ENCODE peak calls at places on chromosomes 6 and 20, in nine cellular contexts. G, I, B, N, P, Z, T, U and Q are unnamed samples.

GRCh38 chr20:24756292-24757025 is 192.6 kb upstream of the CST7 start:
- DNase-seq in G (no peak), I (no peak), B (no peak), N (no peak), P (no peak), Z (no peak), T (no peak), U (no peak), Q (no peak)

GRCh38 chr20:10125757-10126156 is 91.0 kb downstream of the ANKEF1 start:
- DNase-seq in G (no peak), I (no peak), B (no peak), N (peak), P (no peak), Z (no peak), T (no peak), U (no peak), Q (no peak)

GRCh38 chr6:138688580-138688979 is 85.0 kb upstream of the CCDC28A start:
- DNase-seq in G (no peak), I (no peak), B (no peak), N (no peak), P (no peak), Z (no peak), T (no peak), U (no peak), Q (no peak)

GRCh38 chr6:131159578-131159977 is 24.3 kb downstream of the AKAP7 start:
- DNase-seq in G (peak), I (no peak), B (no peak), N (peak), P (peak), Z (no peak), T (peak), U (no peak), Q (no peak)

GRCh38 chr6:143647191-143647590 is 30.6 kb upstream of the PHACTR2 start:
- DNase-seq in G (no peak), I (no peak), B (peak), N (no peak), P (no peak), Z (no peak), T (no peak), U (no peak), Q (no peak)

GRCh38 chr6:98716341-98716740 is 118.0 kb upstream of the POU3F2 start:
- DNase-seq in G (no peak), I (no peak), B (no peak), N (no peak), P (no peak), Z (no peak), T (no peak), U (no peak), Q (no peak)

GRCh38 chr6:155306958-155307357 is 7.3 kb downstream of the TFB1M start:
- DNase-seq in G (no peak), I (no peak), B (no peak), N (no peak), P (no peak), Z (no peak), T (no peak), U (no peak), Q (no peak)

GRCh38 chr6:11273406-11274065 is 41.1 kb upstream of the NEDD9 start:
- DNase-seq in G (peak), I (no peak), B (no peak), N (no peak), P (no peak), Z (no peak), T (no peak), U (no peak), Q (no peak)

GRCh38 chr6:8415305-8415704 is 20.0 kb downstream of the SLC35B3 start:
- DNase-seq in G (no peak), I (no peak), B (no peak), N (no peak), P (no peak), Z (no peak), T (no peak), U (no peak), Q (no peak)

GRCh38 chr6:136415351-136416005 is 125.8 kb upstream of the BCLAF1 start:
- DNase-seq in G (no peak), I (no peak), B (no peak), N (peak), P (no peak), Z (no peak), T (no peak), U (no peak), Q (no peak)

GRCh38 chr20:23437126-23437894 is 2.2 kb upstream of the CSTL1 start:
- DNase-seq in G (no peak), I (no peak), B (no peak), N (no peak), P (no peak), Z (no peak), T (no peak), U (no peak), Q (no peak)

GRCh38 chr20:48846516-48847492 is 19.0 kb upstream of the PREX1 start:
- DNase-seq in G (no peak), I (no peak), B (peak), N (peak), P (no peak), Z (no peak), T (no peak), U (peak), Q (no peak)

GRCh38 chr6:112235956-112236355 is 18.4 kb downstream of the LAMA4 start:
- DNase-seq in G (no peak), I (no peak), B (peak), N (peak), P (peak), Z (no peak), T (peak), U (no peak), Q (no peak)

GRCh38 chr6:48151142-48151541 is 40.1 kb upstream of the PTCHD4 start:
- DNase-seq in G (peak), I (no peak), B (no peak), N (peak), P (no peak), Z (no peak), T (peak), U (no peak), Q (no peak)

GRCh38 chr20:62426678-62427077 is 661 bp downstream of the RBBP8NL start:
- DNase-seq in G (no peak), I (no peak), B (no peak), N (no peak), P (no peak), Z (no peak), T (no peak), U (no peak), Q (no peak)

GRCh38 chr6:151010111-151010510 is 144.6 kb downstream of the MTHFD1L start:
- DNase-seq in G (no peak), I (no peak), B (no peak), N (no peak), P (no peak), Z (no peak), T (no peak), U (no peak), Q (no peak)

GRCh38 chr20:12700701-12701100 is 308.1 kb upstream of the SPTLC3 start:
- DNase-seq in G (no peak), I (no peak), B (no peak), N (no peak), P (no peak), Z (no peak), T (no peak), U (no peak), Q (no peak)

GRCh38 chr6:119922814-119923213 is 573.3 kb upstream of the MAN1A1 start:
- DNase-seq in G (no peak), I (no peak), B (no peak), N (no peak), P (no peak), Z (no peak), T (no peak), U (no peak), Q (no peak)

GRCh38 chr20:5887386-5887785 is 62.9 kb downstream of the TRMT6 start:
- DNase-seq in G (no peak), I (no peak), B (no peak), N (no peak), P (no peak), Z (no peak), T (no peak), U (no peak), Q (no peak)

GRCh38 chr20:49562341-49563014 is 5.5 kb downstream of the PTGIS start:
- DNase-seq in G (no peak), I (peak), B (no peak), N (peak), P (peak), Z (no peak), T (peak), U (no peak), Q (no peak)

GRCh38 chr6:157433678-157434081 is 52.7 kb downstream of the ZDHHC14 start:
- DNase-seq in G (no peak), I (no peak), B (no peak), N (no peak), P (no peak), Z (no peak), T (no peak), U (no peak), Q (no peak)

GRCh38 chr6:147266821-147267220 is 62.6 kb downstream of the STXBP5 start:
- DNase-seq in G (no peak), I (no peak), B (no peak), N (no peak), P (no peak), Z (no peak), T (no peak), U (no peak), Q (no peak)

GRCh38 chr20:3235661-3236324 is 3.2 kb downstream of the SLC4A11 start:
- DNase-seq in G (peak), I (no peak), B (no peak), N (no peak), P (no peak), Z (no peak), T (peak), U (no peak), Q (no peak)

GRCh38 chr20:46965477-46965876 is 70.8 kb downstream of the EYA2 start:
- DNase-seq in G (peak), I (peak), B (no peak), N (no peak), P (no peak), Z (no peak), T (peak), U (no peak), Q (no peak)

GRCh38 chr20:46965124-46965455 is 70.4 kb downstream of the EYA2 start:
- DNase-seq in G (no peak), I (no peak), B (no peak), N (no peak), P (no peak), Z (no peak), T (no peak), U (no peak), Q (no peak)

GRCh38 chr20:46970937-46971630 is 76.4 kb downstream of the EYA2 start:
- DNase-seq in G (peak), I (no peak), B (peak), N (peak), P (peak), Z (no peak), T (peak), U (no peak), Q (no peak)

GRCh38 chr20:46964299-46965123 is 69.9 kb downstream of the EYA2 start:
- DNase-seq in G (no peak), I (peak), B (no peak), N (no peak), P (no peak), Z (no peak), T (no peak), U (no peak), Q (no peak)

DNA sequence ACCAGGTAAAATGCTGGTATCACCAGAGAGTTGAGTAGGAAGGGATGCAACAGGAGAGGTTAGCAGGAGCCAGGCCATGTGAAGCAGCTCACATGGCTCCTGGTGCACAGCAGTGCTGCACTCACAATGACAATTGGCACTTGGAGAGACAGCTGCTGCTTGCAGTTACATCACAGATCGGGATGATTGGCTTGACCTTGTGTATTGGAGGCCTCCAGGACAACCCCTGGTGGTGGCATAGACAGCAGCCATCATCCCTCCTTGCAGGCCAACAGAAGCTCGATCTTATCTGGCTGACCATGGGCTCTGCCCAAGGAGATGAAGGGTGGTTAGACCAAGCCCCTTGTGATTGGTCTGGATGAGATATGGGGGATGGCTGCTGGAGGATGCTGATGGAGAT is 73.0 kb downstream of the EYA2 start:
- DNase-seq in G (no peak), I (no peak), B (no peak), N (no peak), P (no peak), Z (no peak), T (no peak), U (no peak), Q (no peak)
- TF ChIP-seq CTCF in G (no peak), I (no peak), B (no peak), N (no peak), P (no peak), Z (no peak), T (no peak), U (no peak), Q (no peak)

GRCh38 chr6:84227434-84228197 is at the start of gene CEP162:
- DNase-seq in G (peak), I (peak), B (peak), N (peak), P (peak), Z (peak), T (peak), U (peak), Q (no peak)
- TF ChIP-seq CTCF in G (peak), I (peak), B (peak), N (peak), P (peak), Z (peak), T (peak), U (peak), Q (peak)

GRCh38 chr6:96470296-96470695 is 51.3 kb upstream of the UFL1 start:
- DNase-seq in G (no peak), I (no peak), B (no peak), N (no peak), P (no peak), Z (no peak), T (no peak), U (no peak), Q (no peak)

GRCh38 chr6:96467814-96468213 is 53.8 kb upstream of the UFL1 start:
- DNase-seq in G (no peak), I (no peak), B (no peak), N (no peak), P (no peak), Z (no peak), T (no peak), U (no peak), Q (no peak)

GRCh38 chr6:96469312-96469711 is 52.3 kb upstream of the UFL1 start:
- DNase-seq in G (no peak), I (no peak), B (no peak), N (no peak), P (no peak), Z (no peak), T (no peak), U (no peak), Q (no peak)

GRCh38 chr6:96468281-96468680 is 53.3 kb upstream of the UFL1 start:
- DNase-seq in G (no peak), I (no peak), B (no peak), N (no peak), P (no peak), Z (no peak), T (no peak), U (no peak), Q (no peak)

DNA sequence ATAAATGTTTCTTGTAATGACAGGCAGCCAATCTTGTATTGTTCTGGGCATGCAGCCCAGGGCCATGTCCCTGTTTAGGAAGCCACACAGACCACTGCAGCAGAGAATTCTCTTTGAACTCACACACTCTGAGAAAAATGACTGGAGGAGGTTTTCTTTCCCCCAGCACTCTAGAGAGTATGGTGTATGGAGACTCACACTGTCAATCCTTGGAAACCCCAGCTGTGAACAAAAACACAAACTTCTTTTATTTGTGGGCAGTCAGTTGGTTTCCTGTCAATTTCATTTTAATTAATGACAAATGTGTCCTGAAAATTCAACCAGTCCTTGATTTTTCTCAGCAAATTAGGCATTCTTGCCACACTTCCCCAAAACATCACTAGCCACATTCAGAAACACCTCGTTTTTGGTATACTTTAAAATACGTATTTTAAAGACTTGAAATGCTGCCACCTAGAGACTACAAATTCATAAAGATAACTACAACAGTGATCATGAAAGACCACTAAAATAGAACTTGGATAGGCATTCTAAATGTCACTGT is 52.9 kb upstream of the UFL1 start:
- DNase-seq in G (no peak), I (no peak), B (peak), N (no peak), P (no peak), Z (no peak), T (no peak), U (no peak), Q (no peak)
- TF ChIP-seq CTCF in G (no peak), I (no peak), B (no peak), N (no peak), P (no peak), Z (no peak), T (peak), U (peak), Q (peak)

GRCh38 chr6:13486679-13487121 is 700 bp downstream of the GFOD1 start:
- DNase-seq in G (peak), I (no peak), B (peak), N (peak), P (peak), Z (no peak), T (peak), U (peak), Q (no peak)
- TF ChIP-seq CTCF in G (no peak), I (no peak), B (no peak), N (no peak), P (no peak), Z (no peak), T (no peak), U (no peak), Q (no peak)

GRCh38 chr20:47778398-47779354 is 6.6 kb downstream of the SULF2 start:
- DNase-seq in G (no peak), I (no peak), B (no peak), N (peak), P (peak), Z (no peak), T (no peak), U (no peak), Q (no peak)

GRCh38 chr20:47781631-47782030 is 3.6 kb downstream of the SULF2 start:
- DNase-seq in G (no peak), I (no peak), B (no peak), N (no peak), P (no peak), Z (no peak), T (no peak), U (no peak), Q (no peak)

GRCh38 chr20:47782920-47783552 is 2.2 kb downstream of the SULF2 start:
- DNase-seq in G (no peak), I (no peak), B (no peak), N (no peak), P (no peak), Z (no peak), T (no peak), U (no peak), Q (no peak)

GRCh38 chr20:47782091-47782490 is 3.2 kb downstream of the SULF2 start:
- DNase-seq in G (no peak), I (no peak), B (no peak), N (no peak), P (no peak), Z (no peak), T (no peak), U (no peak), Q (no peak)

DNA sequence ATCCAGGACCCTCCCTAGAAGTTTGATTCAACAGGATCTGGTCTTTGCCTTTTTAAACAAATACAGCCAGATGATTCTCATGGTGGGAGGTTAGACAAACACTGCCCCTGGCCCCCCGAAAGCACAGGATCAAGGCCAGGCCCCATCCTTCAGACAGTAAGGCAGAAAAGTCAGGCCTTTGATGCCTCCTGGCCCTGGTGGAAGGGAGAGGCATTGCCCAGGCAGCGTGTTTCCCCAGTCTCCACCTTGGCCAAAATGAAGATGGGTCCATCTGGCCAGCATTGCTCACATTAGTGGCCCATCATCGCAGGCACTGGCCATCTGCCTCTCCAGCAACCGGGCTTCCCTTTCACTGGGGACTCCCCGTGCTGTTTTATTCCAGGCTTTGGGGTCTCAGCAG is 4.3 kb downstream of the SULF2 start:
- DNase-seq in G (no peak), I (no peak), B (no peak), N (no peak), P (no peak), Z (no peak), T (no peak), U (no peak), Q (no peak)
- TF ChIP-seq CTCF in G (no peak), I (no peak), B (peak), N (no peak), P (no peak), Z (no peak), T (peak), U (no peak), Q (no peak)

GRCh38 chr6:47079638-47080037 is 37.5 kb upstream of the ADGRF1 start:
- DNase-seq in G (no peak), I (no peak), B (no peak), N (no peak), P (no peak), Z (no peak), T (no peak), U (no peak), Q (no peak)
- TF ChIP-seq CTCF in G (peak), I (no peak), B (no peak), N (peak), P (peak), Z (no peak), T (no peak), U (no peak), Q (no peak)